ENCODE peak calls at places on chromosomes 6 and 20, in seven cellular contexts. One of them, this sample, is unnamed. For H3K4me1, the result is how much of the 10 kb centered on the place peaks cover.

GRCh38 chr6:48671506-48671905 is 560.5 kb upstream of the PTCHD4 start:
- DNase-seq in body of pancreas: no peak
- DNase-seq in stomach: no peak
- DNase-seq in prostate gland: no peak
- DNase-seq in fibroblast of lung: no peak
- DNase-seq in heart right ventricle: no peak
- DNase-seq in breast epithelium: no peak
- DNase-seq in this sample: no peak

GRCh38 chr6:43055966-43056365 is 2.3 kb upstream of the CUL7 start:
- DNase-seq in body of pancreas: no peak
- DNase-seq in stomach: no peak
- DNase-seq in prostate gland: no peak
- DNase-seq in fibroblast of lung: no peak
- DNase-seq in heart right ventricle: no peak
- DNase-seq in breast epithelium: no peak
- DNase-seq in this sample: no peak

GRCh38 chr6:12476484-12476883 is 186.3 kb downstream of the EDN1 start:
- DNase-seq in body of pancreas: no peak
- DNase-seq in stomach: no peak
- DNase-seq in prostate gland: no peak
- DNase-seq in fibroblast of lung: no peak
- DNase-seq in heart right ventricle: no peak
- DNase-seq in breast epithelium: no peak
- DNase-seq in this sample: no peak

GRCh38 chr6:49550413-49551125 is at the start of gene C6orf141:
- DNase-seq in body of pancreas: peak
- DNase-seq in stomach: peak
- DNase-seq in prostate gland: no peak
- DNase-seq in fibroblast of lung: peak
- DNase-seq in heart right ventricle: no peak
- DNase-seq in breast epithelium: peak
- DNase-seq in this sample: no peak

GRCh38 chr6:148757944-148758343 is 11.1 kb downstream of the UST start:
- DNase-seq in body of pancreas: no peak
- DNase-seq in stomach: no peak
- DNase-seq in prostate gland: no peak
- DNase-seq in fibroblast of lung: no peak
- DNase-seq in heart right ventricle: no peak
- DNase-seq in breast epithelium: no peak
- DNase-seq in this sample: no peak

GRCh38 chr6:65771946-65772345 is 64.9 kb upstream of the EYS start:
- DNase-seq in body of pancreas: no peak
- DNase-seq in stomach: no peak
- DNase-seq in prostate gland: no peak
- DNase-seq in fibroblast of lung: no peak
- DNase-seq in heart right ventricle: no peak
- DNase-seq in breast epithelium: no peak
- DNase-seq in this sample: no peak

GRCh38 chr6:155080876-155081845 is 86.0 kb downstream of the TIAM2 start:
- DNase-seq in body of pancreas: no peak
- DNase-seq in stomach: no peak
- DNase-seq in prostate gland: no peak
- DNase-seq in fibroblast of lung: peak
- DNase-seq in heart right ventricle: no peak
- DNase-seq in breast epithelium: no peak
- DNase-seq in this sample: no peak

GRCh38 chr6:12467706-12468670 is 177.8 kb downstream of the EDN1 start:
- DNase-seq in body of pancreas: no peak
- DNase-seq in stomach: no peak
- DNase-seq in prostate gland: peak
- DNase-seq in fibroblast of lung: peak
- DNase-seq in heart right ventricle: no peak
- DNase-seq in breast epithelium: no peak
- DNase-seq in this sample: no peak

GRCh38 chr6:131061771-131062160 is 1.3 kb downstream of the EPB41L2 start:
- DNase-seq in body of pancreas: no peak
- DNase-seq in stomach: no peak
- DNase-seq in prostate gland: no peak
- DNase-seq in fibroblast of lung: no peak
- DNase-seq in heart right ventricle: no peak
- DNase-seq in breast epithelium: no peak
- DNase-seq in this sample: no peak

DNA sequence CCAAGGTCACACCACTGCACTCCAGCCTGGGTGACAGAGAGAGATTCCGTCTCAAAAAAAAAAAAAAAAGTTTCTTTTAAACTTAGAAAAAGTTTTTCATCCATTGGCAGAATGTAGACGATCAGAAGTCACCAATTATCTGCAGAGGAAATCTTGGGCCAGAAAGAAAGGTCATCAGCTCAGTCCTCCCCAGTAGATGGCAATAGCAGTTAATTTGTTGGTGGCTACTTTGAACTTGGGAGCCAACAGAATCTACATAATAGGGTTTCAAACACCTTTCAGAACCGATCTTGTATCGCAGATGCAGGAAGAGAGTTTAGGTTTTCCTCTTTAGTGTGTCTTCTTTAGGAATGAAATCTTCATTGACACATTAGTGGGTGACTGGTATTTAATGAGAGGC is 41.7 kb downstream of the LBP start:
- DNase-seq in body of pancreas: no peak
- DNase-seq in stomach: no peak
- DNase-seq in prostate gland: no peak
- DNase-seq in fibroblast of lung: no peak
- DNase-seq in heart right ventricle: no peak
- DNase-seq in breast epithelium: no peak
- DNase-seq in this sample: no peak
- TF ChIP-seq CTCF in body of pancreas: no peak
- TF ChIP-seq CTCF in stomach: no peak
- TF ChIP-seq CTCF in prostate gland: no peak
- TF ChIP-seq CTCF in fibroblast of lung: no peak
- TF ChIP-seq CTCF in heart right ventricle: no peak
- TF ChIP-seq CTCF in breast epithelium: no peak
- TF ChIP-seq CTCF in this sample: no peak

GRCh38 chr20:49694450-49695071 is 19.1 kb downstream of the B4GALT5 start:
- DNase-seq in body of pancreas: no peak
- DNase-seq in stomach: no peak
- DNase-seq in prostate gland: no peak
- DNase-seq in fibroblast of lung: no peak
- DNase-seq in heart right ventricle: no peak
- DNase-seq in breast epithelium: no peak
- DNase-seq in this sample: no peak

GRCh38 chr20:49695830-49696229 is 17.8 kb downstream of the B4GALT5 start:
- DNase-seq in body of pancreas: no peak
- DNase-seq in stomach: no peak
- DNase-seq in prostate gland: no peak
- DNase-seq in fibroblast of lung: no peak
- DNase-seq in heart right ventricle: no peak
- DNase-seq in breast epithelium: no peak
- DNase-seq in this sample: no peak

GRCh38 chr20:49698477-49698876 is 15.2 kb downstream of the B4GALT5 start:
- DNase-seq in body of pancreas: no peak
- DNase-seq in stomach: no peak
- DNase-seq in prostate gland: no peak
- DNase-seq in fibroblast of lung: no peak
- DNase-seq in heart right ventricle: no peak
- DNase-seq in breast epithelium: no peak
- DNase-seq in this sample: no peak

GRCh38 chr20:49697071-49697470 is 16.6 kb downstream of the B4GALT5 start:
- DNase-seq in body of pancreas: peak
- DNase-seq in stomach: peak
- DNase-seq in prostate gland: no peak
- DNase-seq in fibroblast of lung: no peak
- DNase-seq in heart right ventricle: no peak
- DNase-seq in breast epithelium: no peak
- DNase-seq in this sample: no peak

DNA sequence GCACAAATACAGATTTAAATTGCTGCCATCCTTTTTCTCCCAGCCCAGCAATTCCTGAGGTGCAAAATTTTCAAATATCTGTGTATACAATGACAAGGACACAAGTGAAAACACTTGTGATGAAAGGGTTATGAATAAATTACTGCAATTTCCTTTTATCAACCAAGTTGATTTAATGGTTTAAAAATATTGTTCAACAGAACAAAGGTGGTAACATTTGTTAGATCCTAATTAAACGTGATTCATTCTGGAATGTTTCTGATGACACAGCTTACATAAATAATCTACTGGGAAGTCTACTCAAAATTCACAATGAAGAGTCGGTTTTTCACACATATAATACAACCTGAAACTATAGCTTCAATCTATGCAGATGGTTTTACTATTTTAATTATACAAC is 17.1 kb downstream of the B4GALT5 start:
- DNase-seq in body of pancreas: no peak
- DNase-seq in stomach: no peak
- DNase-seq in prostate gland: no peak
- DNase-seq in fibroblast of lung: peak
- DNase-seq in heart right ventricle: no peak
- DNase-seq in breast epithelium: no peak
- DNase-seq in this sample: no peak
- H3K4me1 ChIP-seq in body of pancreas: half or more
- H3K4me1 ChIP-seq in stomach: half or more
- H3K4me1 ChIP-seq in prostate gland: under half
- H3K4me1 ChIP-seq in fibroblast of lung: under half
- H3K4me1 ChIP-seq in heart right ventricle: half or more
- H3K4me1 ChIP-seq in breast epithelium: under half
- H3K4me1 ChIP-seq in this sample: half or more

DNA sequence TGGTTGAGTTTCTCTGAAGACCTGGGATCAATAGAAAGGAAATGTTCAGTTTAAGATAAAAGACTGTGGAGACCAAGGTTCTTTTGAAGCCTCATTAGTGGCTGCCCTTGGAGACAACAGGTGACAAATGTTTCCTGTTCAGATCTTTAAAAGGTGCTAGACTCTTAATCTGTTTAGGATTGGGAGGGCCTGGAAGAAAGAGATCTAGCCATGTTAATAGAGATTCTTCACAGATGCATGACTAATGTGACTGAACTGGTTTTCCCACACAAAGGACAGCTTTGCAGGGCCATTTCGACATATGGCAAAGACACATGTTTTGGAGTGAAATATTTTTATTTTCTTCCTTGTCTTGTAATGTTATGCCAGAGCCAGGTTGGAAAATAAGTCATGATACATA is 82.2 kb downstream of the WDR27 start:
- DNase-seq in body of pancreas: no peak
- DNase-seq in stomach: no peak
- DNase-seq in prostate gland: no peak
- DNase-seq in fibroblast of lung: peak
- DNase-seq in heart right ventricle: no peak
- DNase-seq in breast epithelium: no peak
- DNase-seq in this sample: no peak
- H3K27ac ChIP-seq in body of pancreas: no peak
- H3K27ac ChIP-seq in stomach: no peak
- H3K27ac ChIP-seq in prostate gland: no peak
- H3K27ac ChIP-seq in fibroblast of lung: peak
- H3K27ac ChIP-seq in heart right ventricle: no peak
- H3K27ac ChIP-seq in breast epithelium: peak
- H3K27ac ChIP-seq in this sample: no peak

DNA sequence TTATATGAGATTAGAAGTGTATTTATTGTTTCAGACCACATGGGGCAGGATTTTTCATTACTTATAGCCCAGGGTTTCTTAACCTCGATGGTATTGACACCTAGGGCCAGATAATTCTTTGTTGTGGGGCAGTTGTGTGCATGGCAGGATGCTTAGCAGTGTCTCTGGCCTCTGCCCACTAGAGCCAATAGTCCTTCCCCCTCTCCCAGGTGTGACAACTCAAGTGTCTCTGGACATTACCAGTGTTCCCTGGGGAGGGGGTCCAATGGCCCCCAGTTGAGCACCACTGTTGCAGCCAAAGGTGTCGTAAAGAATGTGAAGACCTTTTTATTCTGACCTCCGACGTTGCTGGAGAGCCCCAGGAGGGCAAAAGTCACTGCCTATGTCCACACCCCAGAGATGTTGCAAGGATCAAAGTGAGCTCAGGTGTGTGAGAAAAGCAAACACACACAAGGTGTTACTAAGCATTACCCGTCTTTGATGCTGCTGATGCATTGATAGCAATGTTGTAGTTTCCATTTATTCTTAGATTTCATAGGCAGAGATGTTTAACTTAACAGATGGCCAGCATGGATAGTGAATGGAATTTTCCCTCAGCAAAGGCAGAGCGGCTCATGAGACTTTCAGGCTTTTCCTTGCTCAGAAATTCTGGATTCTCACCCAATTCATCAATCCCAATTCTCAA is 22.2 kb downstream of the BANF2 start:
- DNase-seq in body of pancreas: peak
- DNase-seq in stomach: peak
- DNase-seq in prostate gland: no peak
- DNase-seq in fibroblast of lung: no peak
- DNase-seq in heart right ventricle: no peak
- DNase-seq in breast epithelium: no peak
- DNase-seq in this sample: no peak
- TF ChIP-seq CTCF in body of pancreas: peak
- TF ChIP-seq CTCF in stomach: no peak
- TF ChIP-seq CTCF in prostate gland: no peak
- TF ChIP-seq CTCF in fibroblast of lung: no peak
- TF ChIP-seq CTCF in heart right ventricle: no peak
- TF ChIP-seq CTCF in breast epithelium: no peak
- TF ChIP-seq CTCF in this sample: no peak

GRCh38 chr6:136792066-136792944 is at the start of gene MAP3K5:
- DNase-seq in body of pancreas: peak
- DNase-seq in stomach: peak
- DNase-seq in prostate gland: peak
- DNase-seq in fibroblast of lung: peak
- DNase-seq in heart right ventricle: peak
- DNase-seq in breast epithelium: peak
- DNase-seq in this sample: peak
- H3K4me1 ChIP-seq in body of pancreas: under half
- H3K4me1 ChIP-seq in stomach: under half
- H3K4me1 ChIP-seq in prostate gland: under half
- H3K4me1 ChIP-seq in fibroblast of lung: under half
- H3K4me1 ChIP-seq in heart right ventricle: under half
- H3K4me1 ChIP-seq in breast epithelium: under half
- H3K4me1 ChIP-seq in this sample: under half

DNA sequence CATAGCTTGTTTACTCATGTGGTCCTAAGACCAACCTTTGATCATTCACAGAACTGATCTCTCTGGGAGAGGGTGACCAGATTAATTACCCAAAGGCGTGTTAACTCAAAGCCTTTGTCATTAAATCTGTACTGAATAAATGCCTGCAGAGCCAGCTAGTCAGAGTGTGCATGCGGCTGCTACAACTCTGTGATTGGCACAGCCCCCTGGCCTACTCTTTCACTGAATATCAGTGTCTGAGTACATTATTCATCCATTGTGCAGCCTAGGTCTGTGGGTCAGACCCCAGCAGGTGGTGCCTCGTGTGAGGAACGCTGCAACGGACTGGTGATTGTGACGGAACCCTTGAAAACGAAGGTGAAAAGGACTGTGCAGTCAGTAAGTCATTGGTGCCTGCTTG is 663.6 kb downstream of the PHF3 start:
- DNase-seq in body of pancreas: no peak
- DNase-seq in stomach: no peak
- DNase-seq in prostate gland: no peak
- DNase-seq in fibroblast of lung: no peak
- DNase-seq in heart right ventricle: no peak
- DNase-seq in breast epithelium: no peak
- DNase-seq in this sample: no peak
- H3K27ac ChIP-seq in body of pancreas: no peak
- H3K27ac ChIP-seq in stomach: no peak
- H3K27ac ChIP-seq in prostate gland: no peak
- H3K27ac ChIP-seq in fibroblast of lung: no peak
- H3K27ac ChIP-seq in heart right ventricle: no peak
- H3K27ac ChIP-seq in breast epithelium: no peak
- H3K27ac ChIP-seq in this sample: no peak

This sample was measured in thoracic aorta.